ENCODE peak calls at places on chromosomes 5 and 9, in nine cellular contexts. D is NB4, X is GM12892, A is tibial nerve, L is uterus, I is GM12878, R is right lobe of liver, V is H54, Z is ovary. U is an unnamed sample.

GRCh38 chr9:14051459-14051858 is 262.5 kb downstream of the NFIB start:
- DNase-seq in R (no peak), I (no peak), Z (no peak), A (no peak), L (no peak), X (no peak), D (no peak), V (no peak), U (no peak)

GRCh38 chr5:170411100-170411499 is 21.9 kb upstream of the KCNMB1 start:
- DNase-seq in X (no peak), D (no peak), Z (no peak), L (no peak), V (no peak), R (no peak), A (no peak), I (no peak), U (no peak)

GRCh38 chr9:6680797-6681146 is 35.2 kb upstream of the GLDC start:
- DNase-seq in Z (no peak), I (no peak), V (peak; percentile 63), A (peak; percentile 15), L (no peak), D (peak; percentile 95), X (peak; percentile 46), R (peak; percentile 84), U (no peak)

GRCh38 chr9:97315550-97315949 is 8.1 kb downstream of the CCDC180 start:
- DNase-seq in D (no peak), R (no peak), X (no peak), V (no peak), L (no peak), Z (no peak), I (no peak), A (no peak), U (no peak)

GRCh38 chr5:95057610-95058009 is 227.3 kb downstream of the MCTP1 start:
- DNase-seq in D (no peak), L (no peak), I (no peak), V (no peak), R (no peak), A (no peak), Z (no peak), X (no peak), U (no peak)

GRCh38 chr5:94645053-94645452 is 26.6 kb downstream of the SLF1 start:
- DNase-seq in I (no peak), D (no peak), X (no peak), V (no peak), R (no peak), A (no peak), Z (no peak), L (no peak), U (no peak)

GRCh38 chr5:115377468-115378217 is 81.2 kb upstream of the CCDC112 start:
- DNase-seq in Z (no peak), A (no peak), V (peak; percentile 32), X (no peak), D (no peak), L (no peak), R (no peak), I (peak; percentile 4), U (no peak)

GRCh38 chr9:95511952-95512750 is 4.6 kb downstream of the PTCH1 start:
- DNase-seq in L (no peak), Z (no peak), V (no peak), D (peak; percentile 64), A (no peak), X (no peak), I (no peak), R (no peak), U (no peak)

GRCh38 chr5:76811214-76811613 is 7.6 kb upstream of the F2RL1 start:
- DNase-seq in A (no peak), R (no peak), D (no peak), I (no peak), Z (no peak), V (peak; percentile 57), X (no peak), L (no peak), U (peak; percentile 60)

GRCh38 chr9:134187110-134187531 is 22.8 kb upstream of the RNU6ATAC start:
- DNase-seq in D (no peak), Z (peak; percentile 20), A (peak; percentile 11), I (no peak), X (peak; percentile 12), R (peak; percentile 55), L (no peak), V (no peak), U (no peak)

GRCh38 chr9:134188421-134189166 is 24.2 kb upstream of the RNU6ATAC start:
- DNase-seq in I (no peak), A (peak; percentile 14), L (peak; percentile 20), D (no peak), Z (peak; percentile 46), V (no peak), R (peak; percentile 83), X (peak; percentile 6), U (peak; percentile 83)

GRCh38 chr9:134189167-134189474 is 24.8 kb upstream of the RNU6ATAC start:
- DNase-seq in V (no peak), D (no peak), Z (peak; percentile 21), I (no peak), X (peak; percentile 5), A (peak; percentile 9), R (peak; percentile 27), L (peak; percentile 22), U (no peak)

GRCh38 chr9:134186471-134187109 is 22.2 kb upstream of the RNU6ATAC start:
- DNase-seq in L (no peak), R (peak; percentile 90), A (peak; percentile 11), V (no peak), D (no peak), X (peak; percentile 5), Z (peak; percentile 74), I (no peak), U (no peak)

DNA sequence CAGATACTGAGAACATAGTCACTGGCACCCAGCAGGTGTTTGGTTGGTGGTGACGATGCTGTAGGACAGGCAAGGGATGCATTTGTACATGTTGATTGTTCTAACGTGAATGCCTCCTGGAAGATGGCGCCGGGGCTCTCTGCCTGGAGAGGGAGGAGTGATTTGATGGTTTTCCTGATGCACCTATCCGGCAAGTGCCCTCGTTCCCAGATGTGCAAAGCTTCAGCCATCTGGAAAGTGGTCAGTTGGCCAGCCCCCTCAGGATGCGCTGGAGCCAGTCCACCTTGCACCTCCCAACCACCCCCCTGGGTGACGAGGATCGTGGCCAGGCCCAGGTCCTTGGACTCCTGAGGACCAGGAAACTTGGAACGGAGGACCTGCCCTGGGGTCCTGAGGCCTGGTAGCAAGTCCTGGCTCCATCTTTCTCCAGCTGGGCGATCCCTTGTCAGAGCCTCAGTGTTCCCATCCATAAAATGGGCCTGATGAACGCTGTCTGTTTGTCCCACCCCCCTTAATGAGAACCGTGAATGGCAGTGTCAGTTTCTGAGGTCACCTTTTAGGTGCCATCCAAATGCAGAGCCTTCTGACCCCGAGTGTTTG is 23.6 kb upstream of the RNU6ATAC start:
- DNase-seq in L (no peak), X (peak; percentile 13), I (no peak), A (peak; percentile 8), D (no peak), Z (peak; percentile 12), R (peak; percentile 48), V (no peak), U (peak; percentile 80)
- TF ChIP-seq POLR2A in L (no peak), X (no peak), I (no peak), A (no peak), D (no peak), Z (no peak), R (no peak), V (no peak), U (no peak)

GRCh38 chr9:71768388-71769174 is at the start of gene CEMIP2:
- DNase-seq in Z (peak; percentile 87), X (peak; percentile 72), I (no peak), R (peak; percentile 96), D (peak; percentile 78), V (peak; percentile 92), L (peak; percentile 87), A (peak; percentile 71), U (peak; percentile 89)

GRCh38 chr9:71765693-71766092 is 2.6 kb downstream of the CEMIP2 start:
- DNase-seq in I (no peak), L (no peak), X (no peak), Z (no peak), D (no peak), R (no peak), A (no peak), V (no peak), U (no peak)

GRCh38 chr9:71766663-71767062 is 1.6 kb downstream of the CEMIP2 start:
- DNase-seq in V (no peak), R (no peak), X (no peak), D (no peak), I (peak; percentile 9), L (no peak), A (no peak), Z (no peak), U (no peak)

GRCh38 chr9:71769175-71770165 is 1.2 kb upstream of the CEMIP2 start:
- DNase-seq in V (peak; percentile 82), Z (peak; percentile 61), I (no peak), A (peak; percentile 47), R (peak; percentile 98), D (peak; percentile 14), L (peak; percentile 60), X (peak; percentile 13), U (peak; percentile 85)

DNA sequence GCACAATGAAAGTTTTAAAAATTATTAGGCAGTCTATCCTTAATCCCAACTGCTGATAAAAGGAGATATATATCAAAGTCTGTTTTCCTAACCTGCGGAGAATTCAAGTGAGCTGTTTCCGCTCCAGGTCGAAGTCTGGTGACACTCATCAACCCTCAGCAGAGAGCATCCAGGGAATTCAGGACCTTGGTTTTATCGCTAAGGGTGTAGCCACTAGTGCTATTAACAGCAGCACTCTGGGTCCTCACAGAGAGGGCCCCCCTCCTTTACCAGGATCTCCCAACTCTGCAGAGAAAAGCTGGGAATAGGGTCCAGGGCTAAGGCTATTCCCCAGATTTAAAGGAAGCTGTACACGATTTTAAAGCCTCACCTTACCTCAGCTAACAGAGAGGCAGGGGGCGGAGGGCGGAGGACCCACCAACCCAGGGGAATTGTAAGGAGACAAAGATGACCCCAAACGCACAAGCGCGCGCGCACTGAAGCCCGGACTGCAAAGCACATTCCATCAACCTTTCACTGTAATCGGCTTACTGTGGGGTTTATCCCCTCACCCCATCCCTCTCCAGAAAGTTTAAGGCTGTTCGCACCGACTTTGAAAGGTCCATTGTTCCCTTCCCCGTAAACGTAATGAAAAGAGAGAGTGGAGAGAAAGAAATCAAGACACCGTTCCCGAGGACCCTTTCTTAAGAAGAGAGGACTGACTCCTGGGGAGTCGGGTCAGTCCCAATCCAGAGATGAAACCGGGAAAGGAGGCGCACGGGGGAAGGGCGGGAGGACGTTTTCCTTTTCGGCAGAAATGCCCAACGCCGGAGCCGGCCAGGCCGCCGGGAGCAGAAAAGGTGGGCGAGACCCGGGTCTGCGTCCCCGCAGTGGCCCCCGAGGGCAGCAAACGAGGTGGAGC is 642 bp downstream of the CEMIP2 start:
- DNase-seq in X (no peak), V (no peak), A (no peak), R (peak; percentile 60), L (peak; percentile 20), D (no peak), Z (no peak), I (no peak), U (peak; percentile 87)
- TF ChIP-seq POLR2A in X (no peak), V (no peak), A (no peak), R (no peak), L (no peak), D (no peak), Z (no peak), I (no peak), U (no peak)

GRCh38 chr5:173556142-173557028 is 60.1 kb downstream of the BOD1 start:
- DNase-seq in A (no peak), V (no peak), D (no peak), L (no peak), X (no peak), Z (no peak), I (no peak), R (no peak), U (no peak)
- TF ChIP-seq POLR2A in A (no peak), V (no peak), D (no peak), L (no peak), X (no peak), Z (no peak), I (no peak), R (no peak), U (no peak)

GRCh38 chr5:42929871-42930270 is 110.2 kb downstream of the ANXA2R start:
- DNase-seq in X (no peak), L (no peak), R (no peak), V (no peak), Z (no peak), I (no peak), D (no peak), A (no peak), U (no peak)
- TF ChIP-seq POLR2A in X (no peak), L (no peak), R (no peak), V (no peak), Z (no peak), I (no peak), D (no peak), A (no peak), U (no peak)